ENCODE peak calls at places on chromosomes 16 and 17, in six cellular contexts. One of them, this sample, is unnamed.

GRCh38 chr17:65794572-65794971 is 233.1 kb upstream of the AXIN2 start:
- DNase-seq in mammary epithelial cell: peak
- DNase-seq in MM.1S: peak
- DNase-seq in GM20000: no peak
- DNase-seq in type B pancreatic cell: no peak
- DNase-seq in HCT116: peak
- DNase-seq in this sample: no peak

GRCh38 chr16:2492292-2492691 is 17.4 kb downstream of the TBC1D24 start:
- DNase-seq in GM20000: no peak
- DNase-seq in MM.1S: no peak
- DNase-seq in HCT116: no peak
- DNase-seq in type B pancreatic cell: no peak
- DNase-seq in mammary epithelial cell: no peak
- DNase-seq in this sample: no peak

GRCh38 chr16:48383204-48383876 is 1.9 kb downstream of the SIAH1 start:
- DNase-seq in GM20000: no peak
- DNase-seq in HCT116: no peak
- DNase-seq in type B pancreatic cell: no peak
- DNase-seq in MM.1S: no peak
- DNase-seq in mammary epithelial cell: no peak
- DNase-seq in this sample: no peak

GRCh38 chr16:23856345-23856744 is 20.6 kb downstream of the PRKCB start:
- DNase-seq in type B pancreatic cell: no peak
- DNase-seq in MM.1S: no peak
- DNase-seq in GM20000: no peak
- DNase-seq in mammary epithelial cell: no peak
- DNase-seq in HCT116: no peak
- DNase-seq in this sample: no peak

GRCh38 chr17:8153550-8153956 is 1.3 kb upstream of the PER1 start:
- DNase-seq in type B pancreatic cell: peak
- DNase-seq in mammary epithelial cell: peak
- DNase-seq in GM20000: no peak
- DNase-seq in MM.1S: no peak
- DNase-seq in HCT116: no peak
- DNase-seq in this sample: peak

GRCh38 chr17:2054740-2055493 is at the start of gene HIC1:
- DNase-seq in GM20000: peak
- DNase-seq in type B pancreatic cell: peak
- DNase-seq in mammary epithelial cell: peak
- DNase-seq in HCT116: no peak
- DNase-seq in MM.1S: peak
- DNase-seq in this sample: peak

GRCh38 chr17:45123930-45124796 is 8.2 kb downstream of the PLCD3 start:
- DNase-seq in MM.1S: no peak
- DNase-seq in HCT116: peak
- DNase-seq in GM20000: no peak
- DNase-seq in mammary epithelial cell: peak
- DNase-seq in type B pancreatic cell: no peak
- DNase-seq in this sample: peak

GRCh38 chr16:14007460-14007859 is 63.7 kb upstream of the MRTFB start:
- DNase-seq in mammary epithelial cell: peak
- DNase-seq in GM20000: peak
- DNase-seq in MM.1S: no peak
- DNase-seq in type B pancreatic cell: no peak
- DNase-seq in HCT116: no peak
- DNase-seq in this sample: no peak

GRCh38 chr17:4901648-4902344 is 1.1 kb downstream of the CHRNE start:
- DNase-seq in HCT116: no peak
- DNase-seq in mammary epithelial cell: no peak
- DNase-seq in type B pancreatic cell: no peak
- DNase-seq in GM20000: peak
- DNase-seq in MM.1S: no peak
- DNase-seq in this sample: no peak

GRCh38 chr17:50149425-50150353 is 788 bp downstream of the PPP1R9B start:
- DNase-seq in type B pancreatic cell: no peak
- DNase-seq in HCT116: no peak
- DNase-seq in mammary epithelial cell: peak
- DNase-seq in GM20000: peak
- DNase-seq in MM.1S: peak
- DNase-seq in this sample: peak

GRCh38 chr16:20741555-20742285 is at the start of gene THUMPD1:
- DNase-seq in mammary epithelial cell: peak
- DNase-seq in type B pancreatic cell: peak
- DNase-seq in GM20000: peak
- DNase-seq in HCT116: peak
- DNase-seq in MM.1S: peak
- DNase-seq in this sample: peak

GRCh38 chr17:30376621-30377452 is 1.9 kb upstream of the CPD start:
- DNase-seq in mammary epithelial cell: no peak
- DNase-seq in MM.1S: peak
- DNase-seq in type B pancreatic cell: no peak
- DNase-seq in GM20000: peak
- DNase-seq in HCT116: no peak
- DNase-seq in this sample: no peak

GRCh38 chr16:79644977-79645667 is 44.6 kb upstream of the MAF start:
- DNase-seq in GM20000: no peak
- DNase-seq in MM.1S: no peak
- DNase-seq in mammary epithelial cell: peak
- DNase-seq in type B pancreatic cell: no peak
- DNase-seq in HCT116: no peak
- DNase-seq in this sample: no peak

GRCh38 chr16:27228621-27229501 is 25.5 kb downstream of the KDM8 start:
- DNase-seq in mammary epithelial cell: no peak
- DNase-seq in MM.1S: no peak
- DNase-seq in GM20000: peak
- DNase-seq in HCT116: no peak
- DNase-seq in type B pancreatic cell: no peak
- DNase-seq in this sample: no peak

GRCh38 chr17:40562841-40563370 is 2.4 kb downstream of the CCR7 start:
- DNase-seq in type B pancreatic cell: peak
- DNase-seq in HCT116: no peak
- DNase-seq in MM.1S: no peak
- DNase-seq in mammary epithelial cell: no peak
- DNase-seq in GM20000: no peak
- DNase-seq in this sample: no peak

GRCh38 chr17:65323055-65323454 is 185.9 kb downstream of the RGS9 start:
- DNase-seq in type B pancreatic cell: no peak
- DNase-seq in MM.1S: no peak
- DNase-seq in mammary epithelial cell: no peak
- DNase-seq in HCT116: peak
- DNase-seq in GM20000: no peak
- DNase-seq in this sample: no peak

GRCh38 chr17:49349535-49349934 is 12.5 kb downstream of the ZNF652 start:
- DNase-seq in GM20000: no peak
- DNase-seq in MM.1S: no peak
- DNase-seq in mammary epithelial cell: no peak
- DNase-seq in HCT116: no peak
- DNase-seq in type B pancreatic cell: no peak
- DNase-seq in this sample: no peak

GRCh38 chr17:72264682-72265405 is 144.0 kb downstream of the SOX9 start:
- DNase-seq in type B pancreatic cell: no peak
- DNase-seq in HCT116: no peak
- DNase-seq in MM.1S: no peak
- DNase-seq in GM20000: no peak
- DNase-seq in mammary epithelial cell: no peak
- DNase-seq in this sample: no peak

GRCh38 chr17:39755550-39756375 is 18.0 kb downstream of the GRB7 start:
- DNase-seq in GM20000: peak
- DNase-seq in mammary epithelial cell: no peak
- DNase-seq in HCT116: no peak
- DNase-seq in MM.1S: peak
- DNase-seq in type B pancreatic cell: no peak
- DNase-seq in this sample: peak

GRCh38 chr16:2717360-2718263 is 2.4 kb downstream of the PRSS27 start:
- DNase-seq in MM.1S: no peak
- DNase-seq in GM20000: no peak
- DNase-seq in mammary epithelial cell: no peak
- DNase-seq in HCT116: no peak
- DNase-seq in type B pancreatic cell: no peak
- DNase-seq in this sample: no peak

GRCh38 chr17:49434821-49435581 is 20.3 kb upstream of the PHB1 start:
- DNase-seq in type B pancreatic cell: no peak
- DNase-seq in HCT116: peak
- DNase-seq in MM.1S: peak
- DNase-seq in mammary epithelial cell: peak
- DNase-seq in GM20000: peak
- DNase-seq in this sample: no peak

GRCh38 chr17:64081802-64082799 is 47.8 kb downstream of the ERN1 start:
- DNase-seq in GM20000: no peak
- DNase-seq in HCT116: peak
- DNase-seq in mammary epithelial cell: peak
- DNase-seq in MM.1S: peak
- DNase-seq in type B pancreatic cell: no peak
- DNase-seq in this sample: no peak
- TF ChIP-seq CTCF in GM20000: no peak
- TF ChIP-seq CTCF in HCT116: no peak
- TF ChIP-seq CTCF in mammary epithelial cell: no peak
- TF ChIP-seq CTCF in MM.1S: no peak
- TF ChIP-seq CTCF in type B pancreatic cell: no peak
- TF ChIP-seq CTCF in this sample: no peak

GRCh38 chr16:56425439-56425832 is at the start of gene AMFR:
- DNase-seq in MM.1S: peak
- DNase-seq in HCT116: peak
- DNase-seq in mammary epithelial cell: peak
- DNase-seq in GM20000: peak
- DNase-seq in type B pancreatic cell: peak
- DNase-seq in this sample: peak
- TF ChIP-seq CTCF in MM.1S: no peak
- TF ChIP-seq CTCF in HCT116: no peak
- TF ChIP-seq CTCF in mammary epithelial cell: no peak
- TF ChIP-seq CTCF in GM20000: peak
- TF ChIP-seq CTCF in type B pancreatic cell: peak
- TF ChIP-seq CTCF in this sample: peak

GRCh38 chr16:74874912-74875311 is 100.3 kb upstream of the FA2H start:
- DNase-seq in GM20000: no peak
- DNase-seq in HCT116: no peak
- DNase-seq in type B pancreatic cell: no peak
- DNase-seq in MM.1S: no peak
- DNase-seq in mammary epithelial cell: peak
- DNase-seq in this sample: no peak
- TF ChIP-seq CTCF in GM20000: no peak
- TF ChIP-seq CTCF in HCT116: no peak
- TF ChIP-seq CTCF in type B pancreatic cell: no peak
- TF ChIP-seq CTCF in MM.1S: no peak
- TF ChIP-seq CTCF in mammary epithelial cell: no peak
- TF ChIP-seq CTCF in this sample: no peak

DNA sequence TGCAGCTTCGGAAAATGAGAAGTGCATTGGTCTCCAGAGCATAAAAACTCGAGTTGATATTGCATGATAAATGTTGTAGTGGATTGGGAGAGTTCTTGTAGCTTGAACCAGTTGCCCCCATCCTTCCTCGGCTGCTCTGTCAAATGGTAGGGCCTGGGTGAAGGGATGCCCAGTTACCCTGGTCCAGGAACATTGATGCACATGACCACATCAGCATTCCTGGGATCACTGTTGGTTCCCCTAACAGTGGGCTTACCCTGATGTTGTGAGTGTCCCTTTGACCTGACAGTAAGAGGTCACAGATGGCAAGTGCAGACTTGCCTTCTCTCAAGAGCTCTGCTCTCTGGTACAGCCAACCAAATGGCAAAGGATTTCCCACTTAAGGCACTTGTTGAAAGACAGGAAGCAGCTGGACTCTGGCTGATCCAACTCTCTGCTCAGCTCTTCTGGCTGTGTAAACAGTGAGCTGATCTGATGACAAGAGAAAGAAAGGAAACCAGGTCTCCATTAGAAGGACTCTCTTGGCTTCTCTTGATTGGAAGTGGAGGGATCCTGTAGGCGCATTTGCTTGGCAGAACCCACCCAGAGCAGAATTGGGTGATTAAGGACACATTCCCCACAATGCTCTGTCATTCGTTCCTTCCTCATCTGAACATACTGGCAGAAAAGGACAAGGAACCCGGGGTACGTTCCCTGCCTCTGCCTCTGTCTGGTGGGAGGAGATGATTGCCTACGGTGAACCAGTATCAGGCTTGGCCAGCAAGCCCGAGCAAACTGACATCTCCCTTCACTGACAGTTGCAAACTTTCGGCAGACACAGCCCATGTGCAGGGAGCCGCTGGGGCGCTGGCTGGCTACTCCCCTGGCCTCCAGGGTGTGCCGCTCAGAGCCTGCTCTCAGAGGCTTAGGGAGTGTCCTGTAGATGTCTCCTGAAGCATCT is 29.3 kb downstream of the LDHD start:
- DNase-seq in GM20000: no peak
- DNase-seq in type B pancreatic cell: no peak
- DNase-seq in mammary epithelial cell: peak
- DNase-seq in HCT116: no peak
- DNase-seq in MM.1S: no peak
- DNase-seq in this sample: no peak
- TF ChIP-seq CTCF in GM20000: no peak
- TF ChIP-seq CTCF in type B pancreatic cell: no peak
- TF ChIP-seq CTCF in mammary epithelial cell: no peak
- TF ChIP-seq CTCF in HCT116: no peak
- TF ChIP-seq CTCF in MM.1S: no peak
- TF ChIP-seq CTCF in this sample: no peak

GRCh38 chr16:68031951-68032350 is 8.9 kb downstream of the DUS2 start:
- DNase-seq in MM.1S: no peak
- DNase-seq in HCT116: peak
- DNase-seq in mammary epithelial cell: peak
- DNase-seq in GM20000: no peak
- DNase-seq in type B pancreatic cell: no peak
- DNase-seq in this sample: no peak

GRCh38 chr16:68033101-68033500 is 10.0 kb downstream of the DUS2 start:
- DNase-seq in MM.1S: no peak
- DNase-seq in mammary epithelial cell: no peak
- DNase-seq in GM20000: no peak
- DNase-seq in HCT116: no peak
- DNase-seq in type B pancreatic cell: no peak
- DNase-seq in this sample: no peak

DNA sequence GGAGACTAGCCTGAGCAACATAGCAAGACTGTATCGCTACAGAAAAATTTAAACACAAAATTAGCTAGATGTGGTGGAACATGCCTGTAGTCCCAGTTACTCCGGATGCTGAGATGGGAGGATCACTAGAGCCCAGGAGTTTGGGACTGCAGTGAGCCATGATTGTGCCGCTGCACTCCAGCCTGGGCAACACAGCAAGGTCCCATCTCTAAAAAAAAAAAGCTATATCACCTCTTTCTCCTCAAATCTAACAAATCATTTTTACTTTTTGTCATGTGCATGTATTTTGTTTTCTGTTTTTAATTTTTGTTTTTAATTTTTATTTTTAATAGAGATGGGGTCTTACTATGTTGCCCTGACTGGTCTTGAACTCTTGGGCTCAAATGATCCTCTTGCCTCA is 5.9 kb downstream of the DUS2 start:
- DNase-seq in type B pancreatic cell: no peak
- DNase-seq in mammary epithelial cell: no peak
- DNase-seq in GM20000: no peak
- DNase-seq in MM.1S: no peak
- DNase-seq in HCT116: no peak
- DNase-seq in this sample: no peak
- TF ChIP-seq CTCF in type B pancreatic cell: no peak
- TF ChIP-seq CTCF in mammary epithelial cell: no peak
- TF ChIP-seq CTCF in GM20000: no peak
- TF ChIP-seq CTCF in MM.1S: no peak
- TF ChIP-seq CTCF in HCT116: no peak
- TF ChIP-seq CTCF in this sample: no peak

This sample was measured in tibial artery.